ENCODE peak calls at places on chromosome 18, in ten cellular contexts. B is HCT116, R is HL-60, F is GM12892, J is breast epithelium, K is HepG2, V is SK-N-SH, T is sigmoid colon, L is stomach, X is GM23338. W is an unnamed sample.

GRCh38 chr18:55983433-55983832 is 395.4 kb upstream of the TCF4 start:
- DNase-seq in B (no peak), R (no peak), F (no peak), J (no peak), K (no peak), V (no peak), T (no peak), L (no peak), X (no peak), W (no peak)

GRCh38 chr18:45050712-45051639 is 370.3 kb downstream of the SETBP1 start:
- DNase-seq in B (no peak), R (no peak), F (no peak), J (no peak), K (no peak), V (peak), T (no peak), L (no peak), X (no peak), W (no peak)

GRCh38 chr18:61333271-61333745 is at the start of gene CDH20:
- DNase-seq in B (no peak), R (no peak), F (no peak), J (no peak), K (no peak), V (no peak), T (no peak), L (no peak), X (peak), W (peak)

GRCh38 chr18:58870130-58870529 is 5.5 kb downstream of the ZNF532 start:
- DNase-seq in B (no peak), R (no peak), F (no peak), J (no peak), K (no peak), V (no peak), T (peak), L (no peak), X (no peak), W (no peak)

GRCh38 chr18:48011926-48012469 is 81.5 kb upstream of the SMAD2 start:
- DNase-seq in B (no peak), R (no peak), F (no peak), J (no peak), K (no peak), V (no peak), T (no peak), L (no peak), X (no peak), W (no peak)

GRCh38 chr18:75478996-75479870 is 51.7 kb upstream of the SMIM21 start:
- DNase-seq in B (peak), R (peak), F (no peak), J (no peak), K (peak), V (peak), T (no peak), L (no peak), X (peak), W (no peak)

GRCh38 chr18:69626643-69627242 is 226.1 kb downstream of the DOK6 start:
- DNase-seq in B (no peak), R (no peak), F (no peak), J (no peak), K (no peak), V (no peak), T (no peak), L (no peak), X (peak), W (no peak)

GRCh38 chr18:28175047-28175929 is 1.6 kb downstream of the CDH2 start:
- DNase-seq in B (no peak), R (no peak), F (peak), J (no peak), K (peak), V (peak), T (peak), L (peak), X (peak), W (peak)

GRCh38 chr18:54766631-54767030 is 61.6 kb upstream of the RAB27B start:
- DNase-seq in B (no peak), R (no peak), F (no peak), J (no peak), K (no peak), V (no peak), T (no peak), L (no peak), X (no peak), W (no peak)

GRCh38 chr18:57836557-57836956 is 33.4 kb upstream of the ATP8B1 start:
- DNase-seq in B (no peak), R (no peak), F (no peak), J (no peak), K (no peak), V (no peak), T (no peak), L (no peak), X (no peak), W (no peak)

GRCh38 chr18:48546411-48546810 is 7.6 kb downstream of the CTIF start:
- DNase-seq in B (no peak), R (no peak), F (no peak), J (no peak), K (no peak), V (no peak), T (no peak), L (no peak), X (no peak), W (no peak)

GRCh38 chr18:35050638-35051287 is 9.6 kb downstream of the MAPRE2 start:
- DNase-seq in B (no peak), R (peak), F (no peak), J (no peak), K (no peak), V (peak), T (no peak), L (no peak), X (no peak), W (no peak)

GRCh38 chr18:42814184-42814583 is 301.3 kb downstream of the RIT2 start:
- DNase-seq in B (no peak), R (no peak), F (no peak), J (no peak), K (no peak), V (no peak), T (no peak), L (no peak), X (no peak), W (no peak)

GRCh38 chr18:22667616-22668422 is 250.1 kb upstream of the CTAGE1 start:
- DNase-seq in B (peak), R (no peak), F (peak), J (no peak), K (no peak), V (no peak), T (no peak), L (no peak), X (no peak), W (no peak)

GRCh38 chr18:21183670-21184069 is 58.4 kb upstream of the GREB1L start:
- DNase-seq in B (no peak), R (no peak), F (no peak), J (no peak), K (peak), V (no peak), T (no peak), L (no peak), X (no peak), W (no peak)

GRCh38 chr18:22951823-22952222 is 18.7 kb downstream of the RBBP8 start:
- DNase-seq in B (no peak), R (no peak), F (no peak), J (no peak), K (no peak), V (no peak), T (no peak), L (no peak), X (no peak), W (no peak)

GRCh38 chr18:44680271-44681038 is at the start of gene SETBP1:
- DNase-seq in B (no peak), R (no peak), F (peak), J (peak), K (no peak), V (peak), T (peak), L (peak), X (peak), W (peak)

GRCh38 chr18:72871091-72871490 is 3.3 kb upstream of the NETO1 start:
- DNase-seq in B (no peak), R (no peak), F (no peak), J (no peak), K (no peak), V (no peak), T (no peak), L (no peak), X (no peak), W (no peak)

GRCh38 chr18:74215863-74216262 is 67.5 kb downstream of the TIMM21 start:
- DNase-seq in B (no peak), R (no peak), F (no peak), J (no peak), K (no peak), V (no peak), T (no peak), L (no peak), X (no peak), W (no peak)

GRCh38 chr18:74216661-74217110 is 68.4 kb downstream of the TIMM21 start:
- DNase-seq in B (no peak), R (no peak), F (no peak), J (no peak), K (no peak), V (no peak), T (no peak), L (no peak), X (no peak), W (no peak)

GRCh38 chr18:74219056-74219455 is 70.7 kb downstream of the TIMM21 start:
- DNase-seq in B (no peak), R (no peak), F (no peak), J (no peak), K (no peak), V (no peak), T (no peak), L (no peak), X (no peak), W (no peak)

GRCh38 chr18:74221081-74221480 is 70.7 kb downstream of the CYB5A start:
- DNase-seq in B (no peak), R (no peak), F (no peak), J (no peak), K (no peak), V (no peak), T (no peak), L (no peak), X (no peak), W (no peak)

GRCh38 chr18:74217476-74218143 is 69.3 kb downstream of the TIMM21 start:
- DNase-seq in B (no peak), R (peak), F (no peak), J (peak), K (no peak), V (no peak), T (no peak), L (peak), X (no peak), W (peak)
- TF ChIP-seq POLR2AphosphoS5 in B (no peak), R (no peak), F (no peak), J (no peak), K (no peak), V (no peak), T (no peak), L (no peak), X (no peak), W (peak)

DNA sequence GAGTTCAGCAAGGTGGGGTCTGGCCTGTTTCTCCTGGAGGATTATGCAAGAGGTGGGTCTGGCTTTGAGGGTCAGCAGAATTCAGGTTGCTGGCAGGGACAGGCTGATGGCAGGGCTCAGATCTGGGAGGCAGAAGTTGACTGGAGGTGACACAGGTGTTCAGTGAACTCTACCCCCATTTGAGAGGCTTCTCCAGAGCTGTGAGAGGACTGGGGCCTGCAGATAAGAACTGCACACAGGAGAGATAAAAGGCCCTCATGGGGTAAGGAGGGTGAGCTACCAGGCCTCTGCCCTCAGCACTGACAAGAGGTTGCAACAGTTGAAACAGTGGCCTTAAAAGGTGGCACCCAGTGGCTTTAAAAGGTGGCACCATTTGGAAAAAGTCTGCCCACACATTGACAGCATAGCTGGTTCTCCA is 13.1 kb downstream of the MOCOS start:
- DNase-seq in B (no peak), R (no peak), F (no peak), J (peak), K (no peak), V (no peak), T (no peak), L (no peak), X (no peak), W (no peak)
- TF ChIP-seq POLR2AphosphoS5 in B (no peak), R (no peak), F (no peak), J (no peak), K (no peak), V (no peak), T (no peak), L (no peak), X (no peak), W (no peak)

DNA sequence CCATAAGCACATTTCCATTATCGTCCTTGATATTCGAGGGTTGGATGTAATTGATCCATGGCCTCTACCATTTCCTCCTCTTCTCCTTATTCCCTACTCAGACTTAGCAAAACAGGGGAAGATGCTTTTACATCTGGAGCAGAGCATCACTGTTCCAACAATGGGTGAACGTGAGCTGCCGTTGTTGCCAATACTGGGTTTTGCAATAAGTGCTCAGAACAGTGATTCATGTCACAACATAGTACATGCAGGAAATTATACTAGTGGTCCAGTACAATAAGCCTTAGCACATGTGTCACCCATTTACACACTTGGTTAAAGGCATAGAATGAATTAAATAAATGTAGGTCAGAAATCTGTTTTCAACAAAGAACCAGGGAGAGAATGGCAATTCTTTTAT is 112.4 kb downstream of the DCC start:
- DNase-seq in B (no peak), R (no peak), F (no peak), J (no peak), K (no peak), V (no peak), T (no peak), L (no peak), X (no peak), W (no peak)
- TF ChIP-seq POLR2AphosphoS5 in B (no peak), R (no peak), F (no peak), J (no peak), K (no peak), V (no peak), T (no peak), L (no peak), X (no peak), W (no peak)

DNA sequence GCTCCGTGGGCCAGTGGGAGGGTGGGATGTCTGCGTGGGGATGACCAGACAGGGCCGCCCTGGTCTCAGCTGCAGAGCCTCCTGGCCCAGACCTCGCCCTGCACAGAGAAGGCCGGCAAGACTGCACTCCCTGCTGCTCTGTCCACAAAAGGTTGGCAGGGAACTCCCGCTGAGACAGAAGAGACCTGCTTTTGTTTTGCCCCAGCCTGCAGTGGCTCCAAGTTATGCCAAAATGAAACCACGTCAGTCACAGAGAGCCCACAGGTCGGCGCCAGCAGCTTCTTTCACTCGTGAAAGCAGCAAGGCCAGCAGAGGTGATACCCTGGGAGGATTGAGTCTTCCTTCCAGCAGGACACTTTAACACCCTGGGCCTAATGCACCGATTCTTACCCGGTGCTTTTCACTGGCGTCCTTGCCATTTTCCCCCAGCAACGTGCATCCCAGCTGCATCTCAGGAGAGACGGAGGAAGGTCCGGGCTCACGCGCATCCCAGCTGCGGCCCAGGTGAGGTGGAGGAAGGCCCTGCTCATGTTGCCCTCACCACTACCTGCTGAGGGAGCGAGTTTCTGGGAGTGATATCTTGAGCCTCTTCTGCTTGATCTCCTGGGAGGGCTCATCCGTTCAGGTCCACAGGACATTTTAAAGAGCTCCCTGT is 22.1 kb upstream of the CTDP1 start:
- DNase-seq in B (no peak), R (no peak), F (no peak), J (peak), K (no peak), V (no peak), T (no peak), L (no peak), X (peak), W (no peak)
- TF ChIP-seq POLR2AphosphoS5 in B (no peak), R (no peak), F (no peak), J (no peak), K (no peak), V (no peak), T (no peak), L (no peak), X (no peak), W (no peak)

DNA sequence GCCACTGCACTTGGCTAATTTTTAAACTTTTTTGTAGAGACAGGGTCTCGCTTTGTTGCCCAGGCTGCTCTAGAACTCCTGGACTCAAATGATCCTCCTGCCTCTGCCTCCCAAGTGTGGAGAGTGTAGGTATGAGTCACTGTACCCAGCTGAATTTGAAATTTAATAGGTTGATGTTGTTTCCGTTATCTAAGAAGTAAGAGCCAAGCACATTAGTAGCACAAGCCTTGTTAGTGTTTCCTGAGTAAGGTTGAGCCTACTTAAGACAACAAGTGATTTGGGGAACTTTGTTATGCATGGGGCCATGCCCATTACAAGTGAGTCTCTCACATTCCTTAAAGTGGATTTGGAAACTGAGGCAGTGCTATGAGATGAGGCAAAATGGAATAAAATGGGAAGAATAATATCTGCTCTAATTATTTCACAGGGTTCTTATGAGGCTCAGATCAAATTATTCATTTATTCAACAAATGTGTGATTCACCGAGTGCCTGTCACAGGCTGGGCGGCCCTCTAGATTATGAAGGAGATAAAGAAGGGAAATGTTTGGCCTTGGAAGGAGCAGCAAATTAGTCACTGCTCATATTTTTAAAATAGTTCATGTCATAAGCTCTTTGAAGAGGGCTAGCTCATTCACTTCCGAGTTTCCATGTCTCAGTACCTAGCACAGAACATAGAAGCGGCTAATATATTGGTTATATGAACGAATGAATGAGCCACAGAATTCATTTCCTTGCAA is 217.2 kb downstream of the LDLRAD4 start:
- DNase-seq in B (no peak), R (no peak), F (no peak), J (no peak), K (no peak), V (no peak), T (peak), L (no peak), X (no peak), W (no peak)
- TF ChIP-seq POLR2AphosphoS5 in B (no peak), R (no peak), F (no peak), J (no peak), K (no peak), V (no peak), T (no peak), L (no peak), X (no peak), W (peak)

GRCh38 chr18:10032331-10032979 is 118.6 kb downstream of the VAPA start:
- DNase-seq in B (no peak), R (no peak), F (no peak), J (no peak), K (no peak), V (peak), T (no peak), L (peak), X (peak), W (no peak)
- TF ChIP-seq POLR2AphosphoS5 in B (no peak), R (no peak), F (no peak), J (no peak), K (no peak), V (no peak), T (no peak), L (no peak), X (no peak), W (no peak)

DNA sequence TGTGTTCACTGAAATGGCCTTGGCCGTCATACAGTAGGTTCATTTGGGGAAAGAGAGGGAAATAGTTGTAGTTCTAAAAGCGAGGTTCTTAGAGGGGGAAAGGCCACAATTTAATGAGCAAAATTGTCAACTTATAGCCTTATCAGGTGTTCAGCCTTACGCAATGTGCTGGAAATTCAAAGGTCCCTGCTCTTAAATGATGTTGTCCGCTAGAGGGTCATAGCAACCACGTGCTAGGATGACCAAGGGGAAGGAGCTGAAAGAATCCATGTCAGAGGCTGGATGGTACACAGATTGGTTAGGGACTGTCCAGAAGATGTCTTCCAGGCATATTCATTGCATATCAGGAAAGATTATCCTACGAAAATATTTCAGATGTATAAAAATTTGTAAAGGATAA is 282.3 kb upstream of the MEX3C start:
- DNase-seq in B (no peak), R (no peak), F (no peak), J (no peak), K (no peak), V (no peak), T (no peak), L (no peak), X (no peak), W (no peak)
- TF ChIP-seq POLR2AphosphoS5 in B (no peak), R (no peak), F (no peak), J (no peak), K (no peak), V (no peak), T (no peak), L (no peak), X (no peak), W (no peak)

W was measured in upper lobe of left lung.